ENCODE peak calls at places on chromosomes 5 and 9, in five cellular contexts. A is tibial nerve, I is H1, P is transverse colon, C is ovary. K is an unnamed sample.

GRCh38 chr5:79878131-79878630 is 112.9 kb downstream of the MTX3 start:
- DNase-seq in A (no peak), I (no peak), P (no peak), C (no peak), K (no peak)

GRCh38 chr9:112925058-112925641 is 34.5 kb upstream of the SLC46A2 start:
- DNase-seq in A (no peak), I (no peak), P (no peak), C (no peak), K (no peak)

GRCh38 chr9:130701059-130702022 is 7.8 kb downstream of the EXOSC2 start:
- DNase-seq in A (peak; percentile 60), I (peak; percentile 93), P (peak; percentile 85), C (peak; percentile 80), K (peak; percentile 61)

GRCh38 chr5:90640484-90641059 is 82.0 kb downstream of the ADGRV1 start:
- DNase-seq in A (no peak), I (no peak), P (no peak), C (no peak), K (no peak)

GRCh38 chr5:95283761-95284511 is 958 bp downstream of the MCTP1 start:
- DNase-seq in A (no peak), I (peak; percentile 85), P (peak; percentile 14), C (no peak), K (peak; percentile 56)

GRCh38 chr5:32771037-32771436 is 59.9 kb downstream of the NPR3 start:
- DNase-seq in A (no peak), I (no peak), P (no peak), C (no peak), K (no peak)

GRCh38 chr5:163565931-163566608 is 60.7 kb downstream of the MAT2B start:
- DNase-seq in A (no peak), I (peak; percentile 78), P (peak; percentile 15), C (peak; percentile 34), K (peak; percentile 21)

GRCh38 chr5:159208508-159209437 is 580 bp downstream of the RNF145 start:
- DNase-seq in A (no peak), I (peak; percentile 64), P (peak; percentile 47), C (peak; percentile 69), K (peak; percentile 29)

GRCh38 chr9:77586591-77586990 is 61.5 kb downstream of the GNA14 start:
- DNase-seq in A (no peak), I (no peak), P (no peak), C (no peak), K (no peak)

GRCh38 chr5:61943718-61944117 is 362.3 kb upstream of the KIF2A start:
- DNase-seq in A (no peak), I (no peak), P (no peak), C (no peak), K (no peak)

GRCh38 chr5:180860273-180860886 is 696 bp downstream of the ZFP62 start:
- DNase-seq in A (no peak), I (peak; percentile 63), P (peak; percentile 42), C (no peak), K (no peak)

GRCh38 chr5:71924980-71925379 is 182.3 kb upstream of the MAP1B start:
- DNase-seq in A (no peak), I (no peak), P (no peak), C (no peak), K (no peak)

GRCh38 chr5:59042201-59042600 is 459.3 kb downstream of the RAB3C start:
- DNase-seq in A (no peak), I (no peak), P (no peak), C (no peak), K (no peak)

GRCh38 chr5:66994790-66995189 is 201.8 kb downstream of the CD180 start:
- DNase-seq in A (no peak), I (no peak), P (no peak), C (no peak), K (no peak)

GRCh38 chr5:148933903-148934432 is 107.6 kb downstream of the ADRB2 start:
- DNase-seq in A (no peak), I (peak; percentile 17), P (no peak), C (no peak), K (no peak)

GRCh38 chr5:52896524-52897237 is 92.5 kb upstream of the ITGA2 start:
- DNase-seq in A (no peak), I (no peak), P (no peak), C (no peak), K (no peak)

GRCh38 chr9:136485049-136485647 is 2.3 kb upstream of the SEC16A start:
- DNase-seq in A (peak; percentile 74), I (peak; percentile 93), P (peak; percentile 88), C (peak; percentile 88), K (no peak)
- TF ChIP-seq EP300 in A (no peak), I (no peak), P (no peak), C (no peak), K (no peak)

DNA sequence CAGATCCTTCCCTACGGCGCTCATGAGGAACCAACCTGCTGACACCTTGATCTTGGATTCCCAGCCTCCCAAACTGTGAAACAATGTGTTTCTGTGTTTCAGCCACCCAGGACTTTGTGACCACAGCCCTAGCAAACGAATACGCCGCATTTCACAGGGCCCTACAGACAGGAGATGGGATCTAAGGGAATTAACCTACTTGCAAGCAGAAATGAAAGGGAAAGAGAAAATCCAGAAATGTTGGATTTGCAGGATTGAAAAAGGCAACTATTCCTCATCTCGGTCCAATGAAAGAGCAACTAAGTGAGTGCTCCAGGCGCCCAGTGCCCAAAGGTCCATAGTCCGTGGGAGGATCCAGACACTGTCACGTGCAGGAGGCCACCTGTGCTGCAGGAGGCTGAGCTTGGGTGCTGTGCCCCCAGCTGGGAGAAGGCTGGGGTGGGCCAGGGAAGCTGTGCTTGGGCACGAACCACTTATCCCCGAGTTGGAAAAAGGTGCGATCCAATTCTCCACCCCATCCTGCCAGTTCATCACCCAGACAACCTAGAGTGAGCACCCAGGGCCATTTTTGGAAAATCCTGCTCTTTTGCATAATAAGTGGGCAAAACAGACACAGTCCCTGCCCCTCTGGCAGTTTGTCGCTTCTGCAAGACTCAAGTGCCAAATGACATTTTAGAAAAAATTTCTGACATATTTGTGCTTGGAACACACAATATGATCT is 177.9 kb downstream of the C9orf50 start:
- DNase-seq in A (no peak), I (no peak), P (peak; percentile 73), C (no peak), K (no peak)
- TF ChIP-seq EP300 in A (no peak), I (no peak), P (no peak), C (no peak), K (no peak)

DNA sequence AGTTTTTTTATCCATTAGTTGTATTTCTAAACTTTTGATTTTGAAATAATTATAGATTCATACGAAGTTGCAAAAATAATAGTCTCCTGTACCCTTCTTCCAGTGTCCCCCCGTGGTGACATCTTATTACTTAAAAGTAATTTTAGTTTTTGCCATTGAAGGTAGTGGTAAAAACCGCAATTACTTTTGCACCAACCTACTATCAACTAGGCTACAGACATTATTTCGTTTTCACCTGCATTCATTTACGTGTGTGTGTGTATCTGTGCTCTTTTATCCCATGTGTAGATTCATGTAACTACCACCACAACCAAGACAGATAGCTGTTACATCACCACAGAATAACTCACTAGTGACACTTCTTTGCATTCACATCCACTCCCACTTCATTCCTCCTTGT is 14.6 kb upstream of the CYSTM1 start:
- DNase-seq in A (no peak), I (no peak), P (no peak), C (no peak), K (no peak)
- TF ChIP-seq EP300 in A (no peak), I (no peak), P (no peak), C (no peak), K (no peak)

DNA sequence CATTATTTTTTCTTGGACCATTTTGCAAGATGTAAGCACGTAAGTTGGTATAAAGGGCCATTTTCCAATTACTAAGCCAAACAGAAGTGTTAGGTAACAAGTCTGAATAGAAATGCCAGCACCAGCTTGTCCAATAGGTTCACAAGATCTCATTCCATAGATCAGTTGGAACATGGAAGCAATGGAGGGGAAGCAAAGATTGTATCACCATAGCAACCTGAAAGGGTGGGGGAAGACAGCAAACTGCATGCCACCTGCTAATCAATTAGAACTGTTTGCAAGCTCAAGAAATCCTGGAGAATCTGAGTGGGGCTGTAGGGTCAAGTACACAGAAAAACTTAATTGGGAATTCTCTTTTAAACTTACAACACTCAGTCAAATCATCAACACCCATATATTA is 264.9 kb upstream of the EFNA5 start:
- DNase-seq in A (no peak), I (no peak), P (no peak), C (no peak), K (no peak)
- TF ChIP-seq EP300 in A (no peak), I (no peak), P (no peak), C (no peak), K (no peak)

GRCh38 chr9:110116543-110116885 is 91.4 kb downstream of the C9orf152 start:
- DNase-seq in A (no peak), I (no peak), P (no peak), C (no peak), K (no peak)
- TF ChIP-seq EP300 in A (peak; percentile 69), I (no peak), P (peak; percentile 49), C (peak; percentile 74), K (peak; percentile 69)

DNA sequence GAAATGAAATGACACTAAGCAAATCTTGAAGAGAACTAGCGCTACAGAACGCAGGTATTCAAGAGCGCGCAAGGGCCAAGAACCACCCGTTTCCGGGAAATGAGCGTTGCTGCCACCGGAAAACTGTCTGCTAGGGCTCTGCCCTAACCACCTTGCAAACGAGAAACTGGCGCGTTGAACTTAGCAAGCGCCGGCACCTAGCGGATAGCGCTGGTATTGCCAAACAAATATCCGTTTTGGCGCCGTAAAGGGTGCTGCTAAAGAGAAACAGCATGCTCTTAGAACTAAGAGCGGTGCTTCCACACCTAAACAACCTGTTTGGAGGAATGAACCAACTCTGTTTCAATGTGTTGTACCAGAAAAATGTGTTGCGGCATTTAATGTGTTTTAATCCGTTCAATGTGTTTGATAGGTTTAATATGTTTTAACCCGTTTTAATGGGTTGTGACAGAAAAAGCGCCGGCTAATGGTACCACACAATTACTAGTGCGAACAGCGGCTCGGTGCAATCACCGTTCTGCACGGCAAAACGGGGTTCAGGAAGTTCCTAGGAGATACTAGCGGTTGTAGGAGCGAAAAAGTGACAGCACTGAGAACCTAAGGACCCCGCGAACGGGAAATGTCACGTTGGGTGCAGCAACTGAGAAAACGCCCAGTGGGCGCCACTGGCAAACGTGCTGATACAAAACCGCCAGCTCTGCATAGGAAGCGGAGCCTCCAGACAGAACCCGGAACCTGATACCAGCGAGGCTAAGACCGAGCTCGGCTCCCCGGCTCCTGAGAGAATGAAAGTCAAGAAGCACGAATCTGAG is at the start of gene ANXA2R:
- DNase-seq in A (peak; percentile 81), I (peak; percentile 88), P (peak; percentile 94), C (peak; percentile 82), K (no peak)
- TF ChIP-seq EP300 in A (peak; percentile 24), I (no peak), P (no peak), C (no peak), K (no peak)

GRCh38 chr9:15328946-15329345 is 21.9 kb upstream of the TTC39B start:
- DNase-seq in A (no peak), I (no peak), P (no peak), C (no peak), K (no peak)

GRCh38 chr9:15332939-15333338 is 25.9 kb upstream of the TTC39B start:
- DNase-seq in A (no peak), I (no peak), P (no peak), C (no peak), K (no peak)

GRCh38 chr9:15329539-15330109 is 22.6 kb upstream of the TTC39B start:
- DNase-seq in A (no peak), I (no peak), P (no peak), C (no peak), K (no peak)

DNA sequence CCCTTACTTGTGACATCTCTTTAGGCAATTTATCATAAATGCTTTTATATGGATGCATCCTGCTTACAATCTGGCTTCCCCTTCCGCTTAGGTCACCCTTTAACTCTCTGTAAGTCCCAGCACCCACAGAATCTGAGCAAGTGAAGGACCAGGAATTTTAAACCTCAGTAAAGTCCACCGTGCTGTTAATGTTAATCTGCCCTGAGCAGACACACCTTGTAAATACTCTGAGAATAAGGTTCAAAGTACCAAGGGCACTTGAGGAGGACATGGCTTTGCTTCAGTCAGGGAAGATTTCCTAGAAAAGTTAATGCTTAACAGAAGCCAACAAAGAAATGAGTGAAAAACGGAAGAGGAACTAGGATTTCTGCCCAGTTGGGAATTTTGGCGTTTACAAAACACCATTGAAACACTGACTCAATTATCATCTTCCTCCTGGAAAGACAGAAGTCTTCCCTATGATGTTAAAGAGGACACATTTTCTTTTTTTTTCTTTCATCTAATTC is 26.4 kb upstream of the TTC39B start:
- DNase-seq in A (no peak), I (no peak), P (peak; percentile 23), C (no peak), K (no peak)
- TF ChIP-seq EP300 in A (no peak), I (no peak), P (no peak), C (no peak), K (no peak)

K was measured in upper lobe of left lung.